ENCODE peak calls at places on chromosomes 3 and 15, in six cellular contexts. R is NCI-H1092, M is MCF 10A, Z is GM12865, L is NAMALWA, B is HFFc6. H is an unnamed sample.

GRCh38 chr3:13235079-13235478 is 161.8 kb upstream of the IQSEC1 start:
- DNase-seq in R (no peak), M (no peak), Z (peak), L (peak), B (no peak), H (peak)

GRCh38 chr3:65033577-65033976 is 345.8 kb upstream of the ADAMTS9 start:
- DNase-seq in R (no peak), M (no peak), Z (no peak), L (no peak), B (no peak), H (no peak)

GRCh38 chr15:69656271-69657030 is 203.8 kb downstream of the RPLP1 start:
- DNase-seq in R (no peak), M (peak), Z (no peak), L (no peak), B (no peak), H (no peak)

GRCh38 chr15:58852347-58852746 is 81.1 kb downstream of the SLTM start:
- DNase-seq in R (no peak), M (no peak), Z (no peak), L (peak), B (no peak), H (no peak)

GRCh38 chr3:111801697-111802655 is 57.1 kb upstream of the PHLDB2 start:
- DNase-seq in R (no peak), M (peak), Z (no peak), L (no peak), B (peak), H (no peak)

GRCh38 chr3:46297658-46298423 is 55.6 kb downstream of the CCR3 start:
- DNase-seq in R (no peak), M (peak), Z (peak), L (no peak), B (no peak), H (no peak)

GRCh38 chr3:119310052-119310451 is 15.9 kb downstream of the ARHGAP31 start:
- DNase-seq in R (no peak), M (peak), Z (no peak), L (no peak), B (peak), H (no peak)

GRCh38 chr3:105425153-105425502 is 58.4 kb downstream of the ALCAM start:
- DNase-seq in R (no peak), M (no peak), Z (no peak), L (no peak), B (no peak), H (no peak)

GRCh38 chr15:76426941-76427340 is 90.4 kb downstream of the ISL2 start:
- DNase-seq in R (no peak), M (no peak), Z (peak), L (no peak), B (no peak), H (no peak)

GRCh38 chr3:101890716-101891115 is 41.4 kb downstream of the NFKBIZ start:
- DNase-seq in R (no peak), M (no peak), Z (peak), L (no peak), B (peak), H (no peak)

GRCh38 chr3:149576071-149576564 is 81.7 kb downstream of the WWTR1 start:
- DNase-seq in R (no peak), M (peak), Z (peak), L (no peak), B (peak), H (no peak)

GRCh38 chr3:146052046-146052790 is 108.8 kb downstream of the PLOD2 start:
- DNase-seq in R (no peak), M (no peak), Z (no peak), L (no peak), B (no peak), H (no peak)

GRCh38 chr15:64746921-64747320 is 28.5 kb downstream of the RBPMS2 start:
- DNase-seq in R (no peak), M (no peak), Z (no peak), L (no peak), B (no peak), H (no peak)

GRCh38 chr3:187975571-187976360 is 178.2 kb upstream of the LPP start:
- DNase-seq in R (no peak), M (peak), Z (no peak), L (peak), B (no peak), H (no peak)

GRCh38 chr15:44157679-44158078 is 37.4 kb downstream of the FRMD5 start:
- DNase-seq in R (no peak), M (no peak), Z (no peak), L (no peak), B (peak), H (no peak)

GRCh38 chr3:129549006-129549800 is 6.2 kb downstream of the H1-8 start:
- DNase-seq in R (no peak), M (peak), Z (no peak), L (no peak), B (peak), H (no peak)

GRCh38 chr15:39869858-39870515 is 50.1 kb downstream of the GPR176 start:
- DNase-seq in R (no peak), M (no peak), Z (no peak), L (no peak), B (no peak), H (no peak)

GRCh38 chr15:63210151-63211051 is 21.0 kb downstream of the RAB8B start:
- DNase-seq in R (no peak), M (no peak), Z (no peak), L (no peak), B (no peak), H (no peak)

GRCh38 chr3:80556728-80557127 is 788.9 kb upstream of the ROBO1 start:
- DNase-seq in R (no peak), M (no peak), Z (no peak), L (no peak), B (no peak), H (no peak)

GRCh38 chr3:39413691-39414420 is 7.3 kb downstream of the RPSA start:
- DNase-seq in R (no peak), M (no peak), Z (peak), L (peak), B (no peak), H (no peak)

GRCh38 chr15:39743611-39744010 is 39.0 kb downstream of the FSIP1 start:
- DNase-seq in R (no peak), M (no peak), Z (no peak), L (no peak), B (no peak), H (no peak)

GRCh38 chr15:52200831-52201365 is 9.7 kb upstream of the GNB5 start:
- DNase-seq in R (no peak), M (no peak), Z (no peak), L (no peak), B (no peak), H (no peak)

GRCh38 chr3:157442729-157443128 is 6.1 kb downstream of the PTX3 start:
- DNase-seq in R (no peak), M (no peak), Z (no peak), L (no peak), B (no peak), H (no peak)

GRCh38 chr3:77078279-77078678 is 38.4 kb downstream of the ROBO2 start:
- DNase-seq in R (no peak), M (no peak), Z (no peak), L (no peak), B (no peak), H (no peak)

GRCh38 chr3:58063424-58063823 is 55.2 kb downstream of the FLNB start:
- DNase-seq in R (no peak), M (peak), Z (no peak), L (no peak), B (peak), H (no peak)

GRCh38 chr3:66472313-66473134 is 28.3 kb downstream of the LRIG1 start:
- DNase-seq in R (no peak), M (peak), Z (peak), L (no peak), B (peak), H (no peak)

GRCh38 chr3:50237754-50238548 is 1.9 kb downstream of the GNAI2 start:
- DNase-seq in R (peak), M (peak), Z (peak), L (peak), B (peak), H (peak)

GRCh38 chr3:46865546-46865945 is 2.3 kb upstream of the MYL3 start:
- DNase-seq in R (no peak), M (no peak), Z (no peak), L (no peak), B (no peak), H (no peak)

GRCh38 chr3:188446014-188446413 is 292.1 kb downstream of the LPP start:
- DNase-seq in R (no peak), M (no peak), Z (peak), L (peak), B (no peak), H (peak)

GRCh38 chr3:116443096-116443793 is 2.0 kb downstream of the LSAMP start:
- DNase-seq in R (no peak), M (no peak), Z (no peak), L (no peak), B (no peak), H (no peak)

GRCh38 chr15:76576526-76577279 is 240.1 kb downstream of the ISL2 start:
- DNase-seq in R (no peak), M (peak), Z (peak), L (no peak), B (no peak), H (no peak)

GRCh38 chr3:55569033-55569518 is 82.0 kb upstream of the WNT5A start:
- DNase-seq in R (no peak), M (no peak), Z (no peak), L (no peak), B (no peak), H (no peak)

GRCh38 chr15:62455441-62455921 is 290.4 kb upstream of the C2CD4B start:
- DNase-seq in R (no peak), M (peak), Z (no peak), L (no peak), B (no peak), H (no peak)